ENCODE peak calls at places on chromosomes 1 and 21, in nine cellular contexts. P is nucleus accumbens; W is stimulated activated CD8-positive, alpha-beta memory T cell treated with anti-CD3 and anti-CD28 coated beads, Interleukin-12 subunit alpha, Interleukin-12 subunit beta, amount 100 ng/mL, for 4 hours; K is NCI-H2081; U is fibroblast of pulmonary artery; J is retinal pigment epithelial cell; M is activated CD8-positive, alpha-beta memory T cell treated with anti-CD3 and anti-CD28 coated beads for 1 hour; A is activated CD4-positive, alpha-beta T cell treated with anti-CD3 and anti-CD28 coated beads, Interleukin-2, amount 10 ng/mL, durations not matched to agents 7 days and 5 days; E is GM04504. F is an unnamed sample.

GRCh38 chr1:87508247-87508646 is 179.6 kb downstream of the LMO4 start:
- DNase-seq in W (no peak), K (no peak), P (no peak), J (no peak), E (no peak), A (no peak), M (no peak), U (no peak), F (no peak)

GRCh38 chr1:195754874-195755273 is 853.4 kb downstream of the KCNT2 start:
- DNase-seq in J (no peak), K (no peak), P (no peak), U (peak; percentile 11), E (no peak), W (no peak), A (no peak), M (no peak), F (no peak)

GRCh38 chr1:179867493-179868330 is 9.9 kb downstream of the TOR1AIP2 start:
- DNase-seq in K (peak; percentile 27), M (no peak), P (peak; percentile 35), W (peak; percentile 15), E (no peak), A (peak; percentile 58), U (peak; percentile 53), J (no peak), F (no peak)

GRCh38 chr21:28311776-28312175 is 680.9 kb downstream of the LTN1 start:
- DNase-seq in P (no peak), A (no peak), M (no peak), E (no peak), W (no peak), J (no peak), U (no peak), K (no peak), F (no peak)

GRCh38 chr1:219806642-219807041 is 121.7 kb downstream of the SLC30A10 start:
- DNase-seq in K (no peak), A (no peak), E (no peak), J (no peak), P (no peak), W (no peak), U (no peak), M (no peak), F (no peak)

GRCh38 chr1:70855203-70855602 is 192.4 kb downstream of the PTGER3 start:
- DNase-seq in U (no peak), W (no peak), K (no peak), M (no peak), J (no peak), A (no peak), P (no peak), E (no peak), F (no peak)

GRCh38 chr1:43073490-43074230 is 98.4 kb downstream of the EBNA1BP2 start:
- DNase-seq in A (peak; percentile 80), M (peak; percentile 59), P (peak; percentile 81), E (peak; percentile 43), J (no peak), K (peak; percentile 86), W (peak; percentile 45), U (peak; percentile 83), F (peak; percentile 81)

GRCh38 chr1:31902509-31902857 is 35.7 kb downstream of the PTP4A2 start:
- DNase-seq in U (no peak), J (no peak), K (no peak), M (no peak), A (no peak), E (no peak), W (no peak), P (no peak), F (no peak)

GRCh38 chr1:184959626-184960025 is 14.7 kb downstream of the NIBAN1 start:
- DNase-seq in E (no peak), P (no peak), U (no peak), J (no peak), M (no peak), K (no peak), W (no peak), A (no peak), F (no peak)

GRCh38 chr21:37631319-37632117 is 264.9 kb downstream of the DYRK1A start:
- DNase-seq in J (no peak), U (peak; percentile 16), E (no peak), M (no peak), A (no peak), K (no peak), P (no peak), W (no peak), F (peak; percentile 80)

GRCh38 chr1:113677250-113678158 is 81.8 kb downstream of the PHTF1 start:
- DNase-seq in E (no peak), K (peak; percentile 34), W (no peak), J (peak; percentile 43), M (no peak), U (peak; percentile 78), A (peak; percentile 18), P (no peak), F (no peak)

GRCh38 chr21:44927587-44928461 is 7.1 kb upstream of the ITGB2 start:
- DNase-seq in K (no peak), A (peak; percentile 91), P (no peak), J (no peak), W (peak; percentile 86), M (peak; percentile 77), U (peak; percentile 49), E (no peak), F (no peak)

GRCh38 chr1:175841613-175842234 is 98.3 kb upstream of the TNR start:
- DNase-seq in A (no peak), E (no peak), W (no peak), P (no peak), K (peak; percentile 28), U (no peak), J (no peak), M (no peak), F (no peak)

GRCh38 chr1:76425843-76426145 is 351.2 kb downstream of the ST6GALNAC3 start:
- DNase-seq in J (no peak), K (no peak), U (peak; percentile 86), A (no peak), E (no peak), P (no peak), M (no peak), W (no peak), F (no peak)

GRCh38 chr1:59397459-59397858 is 100.6 kb downstream of the FGGY start:
- DNase-seq in P (no peak), A (no peak), K (no peak), E (no peak), J (no peak), M (no peak), U (no peak), W (no peak), F (no peak)

GRCh38 chr21:41611966-41612606 is 104.1 kb upstream of the TMPRSS2 start:
- DNase-seq in P (no peak), J (no peak), M (no peak), U (peak; percentile 29), W (no peak), A (no peak), K (no peak), E (no peak), F (no peak)

GRCh38 chr21:33355355-33355754 is 30.6 kb downstream of the IFNAR1 start:
- DNase-seq in U (no peak), J (no peak), K (no peak), E (no peak), M (no peak), P (no peak), A (no peak), W (no peak), F (no peak)

GRCh38 chr1:205191127-205191577 is 20.4 kb downstream of the DSTYK start:
- DNase-seq in W (no peak), J (no peak), E (no peak), U (peak; percentile 24), M (no peak), P (no peak), A (no peak), K (no peak), F (no peak)

GRCh38 chr1:211935448-211935970 is 99.8 kb downstream of the INTS7 start:
- DNase-seq in M (no peak), P (no peak), U (no peak), A (peak; percentile 14), E (no peak), J (no peak), W (no peak), K (no peak), F (no peak)

GRCh38 chr21:42646836-42647235 is 6.6 kb upstream of the PDE9A start:
- DNase-seq in M (no peak), K (no peak), W (no peak), U (no peak), E (no peak), P (no peak), A (no peak), J (no peak), F (no peak)

GRCh38 chr1:41365772-41366427 is 4.7 kb downstream of the FOXO6 start:
- DNase-seq in J (no peak), A (no peak), W (peak; percentile 27), U (no peak), P (peak; percentile 75), K (peak; percentile 95), E (no peak), M (no peak), F (no peak)

GRCh38 chr1:113534130-113534817 is 144.0 kb downstream of the MAGI3 start:
- DNase-seq in U (peak; percentile 48), M (no peak), K (no peak), E (no peak), J (peak; percentile 97), A (no peak), P (no peak), W (no peak), F (no peak)

GRCh38 chr1:190809312-190809711 is 331.6 kb upstream of the BRINP3 start:
- DNase-seq in K (no peak), E (no peak), W (no peak), M (no peak), U (no peak), A (no peak), P (no peak), J (no peak), F (no peak)

GRCh38 chr1:83967336-83967735 is 31.6 kb downstream of the TTLL7 start:
- DNase-seq in J (no peak), W (no peak), P (no peak), A (no peak), K (no peak), E (no peak), U (no peak), M (no peak), F (no peak)

GRCh38 chr21:46154955-46155513 is 345 bp downstream of the FTCD start:
- DNase-seq in K (no peak), W (no peak), P (no peak), J (no peak), U (no peak), A (no peak), M (no peak), E (no peak), F (peak; percentile 15)

GRCh38 chr1:41639332-41639936 is 155.0 kb upstream of the EDN2 start:
- DNase-seq in P (peak; percentile 65), U (peak; percentile 47), K (no peak), A (no peak), M (no peak), E (peak; percentile 57), J (peak; percentile 6), W (no peak), F (no peak)

GRCh38 chr1:186798960-186799688 is 29.6 kb upstream of the PLA2G4A start:
- DNase-seq in A (no peak), K (no peak), M (no peak), W (no peak), J (no peak), U (no peak), P (no peak), E (no peak), F (no peak)

GRCh38 chr1:201970334-201971159 is 11.9 kb upstream of the RNPEP start:
- DNase-seq in U (peak; percentile 23), M (no peak), E (no peak), P (no peak), W (no peak), A (no peak), J (no peak), K (no peak), F (no peak)

GRCh38 chr21:37319551-37319950 is 47.0 kb upstream of the DYRK1A start:
- DNase-seq in W (no peak), M (no peak), E (no peak), J (no peak), U (no peak), A (no peak), K (no peak), P (no peak), F (no peak)

GRCh38 chr1:116075577-116075976 is 35.6 kb upstream of the MAB21L3 start:
- DNase-seq in P (no peak), M (no peak), E (no peak), K (no peak), U (no peak), W (no peak), A (no peak), J (no peak), F (no peak)

GRCh38 chr1:105865546-105865945 is 1190.9 kb upstream of the PRMT6 start:
- DNase-seq in A (no peak), U (no peak), E (no peak), W (no peak), J (peak; percentile 64), K (no peak), P (no peak), M (no peak), F (no peak)